ENCODE peak calls at places on chromosome 1, in eight cellular contexts. X, E, L, K, I, Q, T and W are unnamed samples.

GRCh38 chr1:220755316-220755715 is 7.2 kb downstream of the MTARC2 start:
- DNase-seq in X (no peak), E (no peak), L (no peak), K (no peak), I (no peak), Q (no peak), T (no peak), W (no peak)

GRCh38 chr1:24248859-24249258 is 61.8 kb upstream of the IFNLR1 start:
- DNase-seq in X (no peak), E (no peak), L (no peak), K (no peak), I (no peak), Q (no peak), T (no peak), W (no peak)

GRCh38 chr1:112576240-112576639 is 42.7 kb downstream of the ST7L start:
- DNase-seq in X (no peak), E (no peak), L (no peak), K (no peak), I (no peak), Q (no peak), T (no peak), W (no peak)

GRCh38 chr1:92784051-92784638 is 763 bp downstream of the EVI5 start:
- DNase-seq in X (no peak), E (peak), L (peak), K (peak), I (peak), Q (no peak), T (no peak), W (no peak)

GRCh38 chr1:109930252-109930993 is 19.8 kb downstream of the CSF1 start:
- DNase-seq in X (no peak), E (no peak), L (no peak), K (no peak), I (no peak), Q (no peak), T (no peak), W (no peak)

GRCh38 chr1:226761322-226761721 is 22.2 kb upstream of the ITPKB start:
- DNase-seq in X (no peak), E (no peak), L (no peak), K (no peak), I (no peak), Q (no peak), T (no peak), W (no peak)

GRCh38 chr1:77680173-77680572 is 2.3 kb downstream of the ZZZ3 start:
- DNase-seq in X (no peak), E (no peak), L (no peak), K (no peak), I (no peak), Q (no peak), T (no peak), W (no peak)

GRCh38 chr1:10941891-10942541 is 70.4 kb upstream of the TARDBP start:
- DNase-seq in X (no peak), E (peak), L (peak), K (peak), I (peak), Q (no peak), T (no peak), W (no peak)

GRCh38 chr1:156766288-156767100 is 841 bp upstream of the PRCC start:
- DNase-seq in X (no peak), E (no peak), L (no peak), K (peak), I (no peak), Q (no peak), T (no peak), W (no peak)

GRCh38 chr1:153678519-153679336 is at the start of gene NPR1:
- DNase-seq in X (no peak), E (peak), L (peak), K (peak), I (peak), Q (peak), T (no peak), W (no peak)

GRCh38 chr1:157156058-157156541 is 17.9 kb upstream of the ETV3 start:
- DNase-seq in X (no peak), E (peak), L (peak), K (peak), I (peak), Q (peak), T (no peak), W (no peak)

DNA sequence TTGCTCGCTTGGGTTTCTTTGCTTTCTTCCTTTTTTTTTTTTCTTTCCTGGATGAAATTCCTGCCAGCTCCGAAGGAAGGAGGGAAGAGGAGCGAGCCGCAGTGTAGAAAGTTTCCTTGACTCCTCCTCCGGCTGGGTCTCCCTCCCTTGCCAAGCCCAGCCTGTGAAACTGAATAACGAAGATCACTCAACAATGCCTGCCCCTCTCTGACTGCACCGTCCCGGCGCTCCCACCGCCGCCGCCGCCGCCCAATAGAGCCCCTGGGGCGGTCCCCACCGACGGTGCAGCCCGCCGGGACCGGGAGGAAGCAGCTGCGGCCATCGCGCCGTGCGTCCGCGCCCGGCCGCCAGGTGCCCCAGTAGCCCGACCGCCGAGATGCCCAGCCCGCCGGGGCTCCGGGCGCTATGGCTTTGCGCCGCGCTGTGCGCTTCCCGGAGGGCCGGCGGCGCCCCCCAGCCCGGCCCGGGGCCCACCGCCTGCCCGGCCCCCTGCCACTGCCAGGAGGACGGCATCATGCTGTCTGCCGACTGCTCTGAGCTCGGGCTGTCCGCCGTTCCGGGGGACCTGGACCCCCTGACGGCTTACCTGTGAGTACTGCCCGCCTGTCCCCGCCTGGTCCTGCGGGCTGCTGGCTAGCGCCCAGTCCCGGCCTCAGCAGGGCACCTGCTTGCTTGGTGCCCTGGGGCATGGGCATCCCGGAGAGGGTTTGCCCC is at the start of gene LGR6:
- DNase-seq in X (no peak), E (no peak), L (no peak), K (no peak), I (no peak), Q (no peak), T (no peak), W (no peak)
- TF ChIP-seq CTCF in X (no peak), E (no peak), L (no peak), K (no peak), I (no peak), Q (no peak), T (no peak), W (no peak)

DNA sequence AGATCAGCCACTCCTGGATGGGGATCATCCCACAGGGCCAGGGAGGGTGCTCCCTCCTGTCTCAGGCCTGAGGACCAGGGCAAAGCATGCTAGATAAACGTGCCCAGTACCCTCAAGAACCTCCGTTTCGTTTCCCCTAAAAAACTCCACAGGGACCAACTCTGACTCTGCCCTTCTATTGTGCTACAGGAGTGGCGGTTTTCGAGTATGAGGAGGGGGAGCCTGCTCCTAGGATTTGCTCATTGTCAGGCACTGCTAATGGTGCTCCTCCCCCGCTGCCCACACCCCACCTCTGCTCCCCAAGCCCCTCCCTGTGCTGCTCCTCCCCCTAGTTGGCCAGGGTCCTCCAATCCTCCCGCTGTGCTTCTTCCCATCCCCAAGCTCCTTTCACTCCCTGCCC is 32.0 kb downstream of the PGBD5 start:
- DNase-seq in X (no peak), E (no peak), L (no peak), K (no peak), I (no peak), Q (no peak), T (no peak), W (no peak)
- TF ChIP-seq CTCF in X (no peak), E (no peak), L (no peak), K (no peak), I (no peak), Q (no peak), T (no peak), W (no peak)

GRCh38 chr1:248691567-248692155 is 10.9 kb downstream of the OR14I1 start:
- DNase-seq in X (no peak), E (no peak), L (no peak), K (no peak), I (no peak), Q (no peak), T (no peak), W (no peak)

GRCh38 chr1:248688527-248689298 is 13.9 kb downstream of the OR14I1 start:
- DNase-seq in X (no peak), E (no peak), L (no peak), K (no peak), I (peak), Q (no peak), T (no peak), W (no peak)

GRCh38 chr1:248681651-248682050 is 20.9 kb downstream of the OR14I1 start:
- DNase-seq in X (no peak), E (no peak), L (no peak), K (no peak), I (no peak), Q (no peak), T (no peak), W (no peak)

DNA sequence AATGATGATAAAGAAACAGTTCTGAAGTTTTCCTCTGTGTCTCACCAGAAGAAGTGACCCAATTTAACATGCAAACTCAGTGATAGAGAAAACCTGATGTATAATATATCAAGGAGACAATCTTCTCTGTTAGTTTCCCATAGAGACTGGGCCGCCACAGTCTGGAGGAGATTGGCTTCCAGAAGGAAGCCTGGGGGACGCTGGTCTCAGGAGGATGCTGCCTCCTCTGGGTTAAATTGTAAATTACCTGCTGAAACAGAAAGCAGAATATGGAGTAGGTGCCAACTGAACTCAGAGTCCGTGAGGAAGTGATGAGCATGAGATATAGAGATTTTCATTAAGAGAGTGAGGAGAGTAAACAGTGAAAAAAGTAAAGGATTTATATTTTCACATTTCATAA is 15.8 kb downstream of the OR14I1 start:
- DNase-seq in X (no peak), E (peak), L (no peak), K (no peak), I (peak), Q (no peak), T (no peak), W (no peak)
- TF ChIP-seq CTCF in X (no peak), E (no peak), L (no peak), K (no peak), I (peak), Q (peak), T (no peak), W (no peak)

GRCh38 chr1:117685936-117686806 is 80.3 kb downstream of the TENT5C start:
- DNase-seq in X (no peak), E (no peak), L (no peak), K (no peak), I (no peak), Q (no peak), T (no peak), W (no peak)
- TF ChIP-seq CTCF in X (no peak), E (no peak), L (no peak), K (no peak), I (peak), Q (no peak), T (no peak), W (no peak)

GRCh38 chr1:207259391-207259790 is 62.1 kb upstream of the CD55 start:
- DNase-seq in X (no peak), E (peak), L (peak), K (peak), I (no peak), Q (no peak), T (no peak), W (no peak)
- TF ChIP-seq CTCF in X (peak), E (peak), L (peak), K (peak), I (peak), Q (peak), T (peak), W (peak)

DNA sequence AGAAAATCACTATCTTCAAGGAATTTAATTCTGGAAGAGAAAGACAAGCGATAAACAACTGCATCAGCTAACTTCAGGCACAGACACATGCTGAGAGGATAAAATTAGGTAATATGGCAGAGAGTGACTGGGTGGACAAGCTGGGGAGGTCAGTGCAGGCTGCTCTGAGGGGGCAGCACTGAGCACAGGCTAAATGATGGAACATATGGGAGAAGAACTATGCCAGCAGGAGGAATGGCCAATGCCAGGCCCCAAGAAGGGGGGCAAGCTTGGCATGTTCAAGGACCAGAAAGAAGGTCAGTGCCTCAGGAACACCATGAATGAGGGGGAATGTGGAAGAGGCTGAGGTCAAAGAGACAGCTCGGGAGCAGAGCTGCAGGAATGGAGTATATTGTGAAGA is 190.7 kb upstream of the MAP1LC3C start:
- DNase-seq in X (no peak), E (no peak), L (no peak), K (no peak), I (no peak), Q (no peak), T (no peak), W (no peak)
- TF ChIP-seq CTCF in X (no peak), E (no peak), L (no peak), K (no peak), I (peak), Q (no peak), T (no peak), W (no peak)

DNA sequence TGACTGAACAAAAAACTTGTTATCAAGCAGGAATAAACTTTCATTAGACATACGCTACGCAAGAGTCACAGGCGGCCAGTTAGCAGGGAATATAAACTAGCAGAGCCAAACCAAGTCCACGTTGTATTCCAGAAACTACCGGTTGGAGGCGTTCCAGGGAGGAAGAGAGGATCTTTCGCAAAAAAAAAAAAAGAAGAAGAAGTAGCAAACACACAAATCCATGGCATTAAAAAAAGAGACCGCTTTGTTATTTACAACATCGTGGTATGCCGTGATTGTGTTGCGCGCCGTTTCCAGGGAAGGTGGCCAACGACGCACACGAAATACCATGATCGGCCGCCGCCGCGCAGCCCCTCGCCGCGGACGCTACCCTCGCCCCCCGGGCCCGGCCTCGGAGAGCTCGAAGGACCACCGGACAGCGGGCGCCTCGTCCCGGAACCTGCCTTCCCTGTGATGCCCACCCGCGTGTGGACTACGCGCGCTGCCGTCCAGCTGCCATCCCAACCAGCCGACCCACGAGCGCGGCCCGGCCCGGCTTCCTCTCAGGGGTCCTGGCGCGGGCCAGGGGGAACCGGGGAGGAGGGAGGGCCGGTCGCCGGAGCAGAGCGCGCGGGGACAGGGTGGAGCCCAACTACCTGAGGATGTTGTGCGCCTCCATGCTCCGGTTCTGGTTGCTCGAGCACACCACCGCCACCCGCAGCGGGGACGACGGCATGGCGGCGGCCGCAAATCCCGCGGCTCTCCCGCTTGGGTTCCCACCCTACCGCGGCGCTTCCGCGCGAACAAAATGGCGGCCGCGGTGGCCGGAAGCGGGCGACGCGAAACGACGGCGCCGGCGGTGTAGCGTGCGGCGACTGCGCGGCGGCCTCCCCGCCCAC is 581 bp downstream of the SSU72 start:
- DNase-seq in X (no peak), E (peak), L (peak), K (peak), I (no peak), Q (peak), T (no peak), W (no peak)
- TF ChIP-seq CTCF in X (peak), E (no peak), L (no peak), K (peak), I (no peak), Q (peak), T (no peak), W (peak)

DNA sequence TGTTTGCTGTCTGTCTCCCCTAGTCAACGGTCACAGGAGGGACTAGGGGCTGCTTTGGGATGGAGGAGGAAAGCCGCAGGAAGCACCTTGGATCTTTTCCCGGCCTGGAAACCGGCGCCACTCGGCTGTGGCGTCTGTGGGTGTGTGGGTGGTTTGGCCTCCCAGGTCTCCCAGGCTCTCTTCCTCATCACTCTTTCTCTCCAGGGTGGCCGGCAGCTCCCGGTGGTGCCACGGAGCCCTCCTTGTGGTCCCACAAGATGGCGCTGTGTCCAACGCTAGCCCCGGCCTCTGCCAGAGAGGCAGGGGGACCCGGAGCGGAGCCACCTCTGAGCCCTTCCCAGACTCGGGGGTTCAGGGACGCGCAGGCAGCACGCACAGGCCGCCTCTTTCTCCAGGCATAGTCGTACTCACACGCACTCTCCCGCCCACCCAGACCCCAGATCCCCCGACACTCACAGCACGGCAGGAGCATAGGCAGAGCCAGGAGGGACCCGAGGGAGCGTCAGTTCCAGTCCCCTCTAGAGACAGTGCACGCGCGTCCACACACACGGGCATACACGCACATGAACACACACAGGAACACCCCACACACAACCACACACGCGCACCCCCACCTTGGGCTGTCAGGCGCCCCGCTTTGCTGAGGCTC is 31.2 kb downstream of the CDCP2 start:
- DNase-seq in X (peak), E (peak), L (peak), K (peak), I (peak), Q (peak), T (peak), W (peak)
- TF ChIP-seq CTCF in X (peak), E (peak), L (peak), K (peak), I (peak), Q (peak), T (peak), W (peak)

DNA sequence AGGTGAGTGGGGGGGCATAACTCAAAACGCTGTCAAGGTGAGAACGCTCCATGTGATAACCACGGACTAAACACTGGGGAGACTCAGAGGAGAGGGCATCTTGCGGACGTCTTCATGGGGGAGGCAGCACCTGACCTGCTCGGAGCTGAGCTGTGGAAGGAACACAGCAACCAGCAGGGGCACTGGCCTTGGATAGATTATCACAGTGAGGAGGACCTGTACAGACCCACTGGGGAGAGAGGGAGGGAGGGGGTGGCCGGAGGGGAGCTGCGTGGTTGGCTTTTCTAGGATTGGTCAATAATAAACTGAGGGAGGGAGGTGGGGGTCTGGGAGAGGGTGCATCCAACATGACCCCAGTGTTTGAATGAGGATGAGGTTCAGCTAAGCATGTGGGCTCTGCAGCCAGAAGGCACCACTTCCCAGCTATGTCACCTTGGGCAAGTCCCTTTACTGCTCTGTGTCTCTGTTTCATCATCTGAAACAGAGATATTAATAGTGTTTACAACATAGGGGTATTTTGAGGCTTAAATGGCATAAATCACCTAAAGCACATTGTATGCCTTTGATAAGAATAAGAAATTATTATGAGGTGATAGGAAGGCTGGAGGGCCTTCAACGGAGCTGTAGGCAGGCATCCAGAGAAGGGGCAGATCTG is 123.3 kb downstream of the GRIK3 start:
- DNase-seq in X (no peak), E (no peak), L (no peak), K (no peak), I (peak), Q (no peak), T (no peak), W (no peak)
- TF ChIP-seq CTCF in X (no peak), E (no peak), L (no peak), K (no peak), I (no peak), Q (no peak), T (no peak), W (no peak)

DNA sequence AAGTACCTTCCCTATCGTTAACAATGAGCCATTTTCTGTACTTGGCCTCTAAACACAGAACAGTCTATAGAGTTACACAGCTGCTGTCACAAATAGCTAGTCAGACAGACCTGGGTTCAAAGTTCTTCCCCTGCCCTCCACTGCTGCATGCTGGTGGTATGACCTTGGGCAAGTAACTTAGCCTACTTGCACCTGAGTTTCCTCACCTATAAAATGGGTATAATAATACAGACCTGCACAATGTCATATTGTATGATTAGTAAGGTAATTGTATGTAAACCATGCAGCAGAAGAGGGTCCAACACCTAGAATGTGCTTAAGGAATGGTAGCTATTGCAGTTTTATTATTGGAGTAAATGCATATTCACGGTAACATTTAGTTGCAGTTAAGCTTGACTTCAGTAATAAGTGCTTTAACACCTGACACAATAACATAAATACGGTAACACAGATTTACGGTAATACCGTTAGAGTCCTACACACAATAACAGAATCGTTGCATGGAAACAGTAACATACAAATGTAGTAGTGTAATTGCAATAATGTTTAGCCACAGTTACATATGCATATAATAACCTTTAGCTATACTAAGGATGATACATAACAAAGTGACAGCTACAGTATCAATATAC is 193.3 kb upstream of the CSF3R start:
- DNase-seq in X (no peak), E (no peak), L (no peak), K (no peak), I (no peak), Q (no peak), T (no peak), W (no peak)
- TF ChIP-seq CTCF in X (no peak), E (no peak), L (no peak), K (no peak), I (no peak), Q (no peak), T (no peak), W (no peak)